ENCODE peak calls at places on chromosomes 5 and 9, in six cellular contexts. One of them, this sample, is unnamed. For H3K9me3, the result is how much of the 10 kb centered on the place peaks cover.

GRCh38 chr9:87109182-87109581 is 161.9 kb upstream of the GAS1 start:
- DNase-seq in tibial nerve: peak
- DNase-seq in uterus: no peak
- DNase-seq in heart left ventricle: no peak
- DNase-seq in IMR-90: peak
- DNase-seq in spleen: no peak
- DNase-seq in this sample: no peak

GRCh38 chr5:158450761-158451160 is 591.8 kb upstream of the CLINT1 start:
- DNase-seq in uterus: no peak
- DNase-seq in spleen: no peak
- DNase-seq in tibial nerve: no peak
- DNase-seq in IMR-90: peak
- DNase-seq in heart left ventricle: no peak
- DNase-seq in this sample: no peak

GRCh38 chr9:127567898-127568617 is 44.0 kb upstream of the STXBP1 start:
- DNase-seq in tibial nerve: no peak
- DNase-seq in spleen: peak
- DNase-seq in IMR-90: no peak
- DNase-seq in heart left ventricle: no peak
- DNase-seq in uterus: peak
- DNase-seq in this sample: no peak

GRCh38 chr5:93954421-93955069 is 213.1 kb upstream of the POU5F2 start:
- DNase-seq in tibial nerve: no peak
- DNase-seq in heart left ventricle: no peak
- DNase-seq in IMR-90: no peak
- DNase-seq in uterus: no peak
- DNase-seq in spleen: no peak
- DNase-seq in this sample: no peak

GRCh38 chr5:37111426-37112382 is 137.5 kb downstream of the CPLANE1 start:
- DNase-seq in IMR-90: no peak
- DNase-seq in uterus: no peak
- DNase-seq in tibial nerve: no peak
- DNase-seq in heart left ventricle: no peak
- DNase-seq in spleen: no peak
- DNase-seq in this sample: no peak

GRCh38 chr5:73617510-73618279 is 8.3 kb upstream of the ARHGEF28 start:
- DNase-seq in spleen: no peak
- DNase-seq in IMR-90: peak
- DNase-seq in uterus: no peak
- DNase-seq in heart left ventricle: no peak
- DNase-seq in tibial nerve: no peak
- DNase-seq in this sample: no peak

GRCh38 chr5:139391570-139392323 is 2.0 kb upstream of the MZB1 start:
- DNase-seq in uterus: no peak
- DNase-seq in heart left ventricle: no peak
- DNase-seq in spleen: no peak
- DNase-seq in IMR-90: peak
- DNase-seq in tibial nerve: no peak
- DNase-seq in this sample: no peak

GRCh38 chr5:172725273-172725672 is 45.7 kb downstream of the DUSP1 start:
- DNase-seq in IMR-90: no peak
- DNase-seq in uterus: no peak
- DNase-seq in spleen: peak
- DNase-seq in tibial nerve: no peak
- DNase-seq in heart left ventricle: no peak
- DNase-seq in this sample: no peak

GRCh38 chr5:141875795-141876627 is 2.2 kb downstream of the PCDH1 start:
- DNase-seq in heart left ventricle: no peak
- DNase-seq in uterus: no peak
- DNase-seq in tibial nerve: no peak
- DNase-seq in spleen: peak
- DNase-seq in IMR-90: no peak
- DNase-seq in this sample: no peak

DNA sequence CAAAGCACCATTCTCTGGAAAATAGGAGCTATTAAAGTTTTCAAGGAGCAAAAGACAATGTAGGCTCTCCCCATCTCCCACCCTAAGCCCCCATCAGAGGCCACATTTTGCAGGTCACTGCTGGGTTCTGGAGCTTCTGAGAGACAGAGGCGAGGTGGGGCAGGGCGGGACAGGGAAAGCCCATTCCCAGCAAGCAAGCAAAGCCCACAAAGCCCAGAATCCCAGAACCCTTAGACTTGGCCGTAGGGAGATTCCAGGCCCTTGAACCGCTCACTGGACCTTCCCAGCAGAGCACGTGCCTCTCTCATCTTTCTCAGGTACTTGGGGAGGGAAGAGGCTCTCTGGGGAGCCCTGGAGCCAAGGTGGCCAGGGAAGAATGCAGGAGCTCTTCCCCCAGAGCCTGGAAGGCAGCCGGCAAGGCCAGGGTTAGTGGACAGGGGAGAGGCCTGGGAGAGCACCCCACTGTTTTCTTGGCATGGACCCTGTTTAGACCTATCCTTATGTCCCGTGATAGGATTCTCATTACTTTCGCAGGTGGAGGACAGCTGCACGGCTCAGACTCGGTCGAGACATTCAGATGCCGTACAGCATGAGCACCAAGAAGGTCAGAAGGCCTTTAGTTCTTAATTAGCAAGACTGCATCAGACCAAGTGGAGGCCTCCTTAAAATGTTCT is 52.4 kb downstream of the ZNF354C start:
- DNase-seq in spleen: no peak
- DNase-seq in uterus: no peak
- DNase-seq in heart left ventricle: no peak
- DNase-seq in tibial nerve: no peak
- DNase-seq in IMR-90: no peak
- DNase-seq in this sample: no peak
- H3K9me3 ChIP-seq in spleen: half or more
- H3K9me3 ChIP-seq in uterus: under half
- H3K9me3 ChIP-seq in heart left ventricle: under half
- H3K9me3 ChIP-seq in tibial nerve: under half
- H3K9me3 ChIP-seq in IMR-90: under half
- H3K9me3 ChIP-seq in this sample: under half

GRCh38 chr5:137383909-137384308 is 115.2 kb downstream of the SPOCK1 start:
- DNase-seq in uterus: no peak
- DNase-seq in spleen: no peak
- DNase-seq in heart left ventricle: no peak
- DNase-seq in tibial nerve: no peak
- DNase-seq in IMR-90: no peak
- DNase-seq in this sample: no peak
- H3K4me3 ChIP-seq in uterus: no peak
- H3K4me3 ChIP-seq in spleen: no peak
- H3K4me3 ChIP-seq in heart left ventricle: no peak
- H3K4me3 ChIP-seq in tibial nerve: no peak
- H3K4me3 ChIP-seq in IMR-90: no peak
- H3K4me3 ChIP-seq in this sample: no peak

GRCh38 chr5:14264605-14265316 is 121.6 kb downstream of the TRIO start:
- DNase-seq in IMR-90: peak
- DNase-seq in spleen: peak
- DNase-seq in heart left ventricle: peak
- DNase-seq in uterus: peak
- DNase-seq in tibial nerve: peak
- DNase-seq in this sample: peak
- TF ChIP-seq POLR2A in IMR-90: peak
- TF ChIP-seq POLR2A in spleen: no peak
- TF ChIP-seq POLR2A in heart left ventricle: peak
- TF ChIP-seq POLR2A in uterus: peak
- TF ChIP-seq POLR2A in tibial nerve: no peak
- TF ChIP-seq POLR2A in this sample: peak

GRCh38 chr5:8923516-8923915 is 622.4 kb downstream of the SEMA5A start:
- DNase-seq in tibial nerve: no peak
- DNase-seq in heart left ventricle: no peak
- DNase-seq in spleen: no peak
- DNase-seq in IMR-90: peak
- DNase-seq in uterus: no peak
- DNase-seq in this sample: no peak
- H3K9me3 ChIP-seq in tibial nerve: under half
- H3K9me3 ChIP-seq in heart left ventricle: under half
- H3K9me3 ChIP-seq in spleen: under half
- H3K9me3 ChIP-seq in IMR-90: under half
- H3K9me3 ChIP-seq in uterus: under half
- H3K9me3 ChIP-seq in this sample: under half

GRCh38 chr5:67166460-67166871 is 30.1 kb downstream of the CD180 start:
- DNase-seq in IMR-90: no peak
- DNase-seq in uterus: no peak
- DNase-seq in tibial nerve: no peak
- DNase-seq in heart left ventricle: peak
- DNase-seq in spleen: peak
- DNase-seq in this sample: no peak
- H3K4me3 ChIP-seq in IMR-90: no peak
- H3K4me3 ChIP-seq in uterus: no peak
- H3K4me3 ChIP-seq in tibial nerve: peak
- H3K4me3 ChIP-seq in heart left ventricle: peak
- H3K4me3 ChIP-seq in spleen: peak
- H3K4me3 ChIP-seq in this sample: peak

GRCh38 chr5:171405615-171406014 is 13.8 kb upstream of the FGF18 start:
- DNase-seq in heart left ventricle: no peak
- DNase-seq in spleen: no peak
- DNase-seq in IMR-90: peak
- DNase-seq in tibial nerve: no peak
- DNase-seq in uterus: no peak
- DNase-seq in this sample: no peak

GRCh38 chr5:171397190-171397589 is 9.5 kb downstream of the NPM1 start:
- DNase-seq in tibial nerve: no peak
- DNase-seq in spleen: no peak
- DNase-seq in uterus: no peak
- DNase-seq in heart left ventricle: no peak
- DNase-seq in IMR-90: no peak
- DNase-seq in this sample: no peak

GRCh38 chr5:171400169-171400568 is 12.5 kb downstream of the NPM1 start:
- DNase-seq in IMR-90: no peak
- DNase-seq in spleen: no peak
- DNase-seq in uterus: no peak
- DNase-seq in tibial nerve: no peak
- DNase-seq in heart left ventricle: no peak
- DNase-seq in this sample: no peak

GRCh38 chr5:171397599-171397998 is 9.9 kb downstream of the NPM1 start:
- DNase-seq in tibial nerve: no peak
- DNase-seq in heart left ventricle: no peak
- DNase-seq in uterus: no peak
- DNase-seq in spleen: no peak
- DNase-seq in IMR-90: no peak
- DNase-seq in this sample: no peak

GRCh38 chr5:171401167-171401947 is 13.7 kb downstream of the NPM1 start:
- DNase-seq in uterus: no peak
- DNase-seq in heart left ventricle: no peak
- DNase-seq in spleen: no peak
- DNase-seq in tibial nerve: no peak
- DNase-seq in IMR-90: no peak
- DNase-seq in this sample: no peak
- TF ChIP-seq POLR2A in uterus: no peak
- TF ChIP-seq POLR2A in heart left ventricle: no peak
- TF ChIP-seq POLR2A in spleen: no peak
- TF ChIP-seq POLR2A in tibial nerve: no peak
- TF ChIP-seq POLR2A in IMR-90: no peak
- TF ChIP-seq POLR2A in this sample: no peak

DNA sequence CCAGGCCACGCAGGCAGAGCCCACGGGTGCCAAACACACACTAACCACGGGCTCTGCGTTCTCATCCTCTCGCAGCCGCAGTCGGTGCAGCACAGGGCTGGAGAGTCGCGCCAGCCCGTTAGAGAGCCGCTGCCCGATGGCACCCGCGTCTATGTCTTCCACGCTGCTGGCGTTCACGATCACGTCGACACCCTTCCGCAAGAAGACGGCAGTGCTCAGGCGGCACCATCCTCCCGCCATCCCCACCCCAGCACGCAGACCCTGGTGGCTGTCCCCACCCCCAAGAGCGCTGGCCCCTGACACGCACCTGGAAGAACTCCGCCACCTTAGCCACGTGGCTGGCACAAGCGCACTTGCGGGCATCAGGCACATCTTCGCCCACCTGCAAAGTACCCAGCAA is 6.0 kb downstream of the DBN1 start:
- DNase-seq in IMR-90: no peak
- DNase-seq in spleen: no peak
- DNase-seq in heart left ventricle: no peak
- DNase-seq in tibial nerve: no peak
- DNase-seq in uterus: no peak
- DNase-seq in this sample: no peak
- H3K9me3 ChIP-seq in IMR-90: under half
- H3K9me3 ChIP-seq in spleen: under half
- H3K9me3 ChIP-seq in heart left ventricle: under half
- H3K9me3 ChIP-seq in tibial nerve: under half
- H3K9me3 ChIP-seq in uterus: under half
- H3K9me3 ChIP-seq in this sample: under half